ENCODE peak calls at places on chromosome 6, in five cellular contexts. Y, Q, H, I and R are unnamed samples.
A peak's percentile ranks its signal among the peaks of the same experiment; 100 is the strongest.

GRCh38 chr6:116450769-116451740 is 10.1 kb upstream of the CALHM6 start:
- DNase-seq in Y (no peak), Q (no peak), H (peak; percentile 17), I (no peak), R (no peak)

GRCh38 chr6:149147191-149147590 is 170.3 kb upstream of the TAB2 start:
- DNase-seq in Y (no peak), Q (no peak), H (no peak), I (peak; percentile 44), R (no peak)

GRCh38 chr6:42021847-42022754 is 28.2 kb upstream of the TAF8 start:
- DNase-seq in Y (no peak), Q (no peak), H (no peak), I (peak; percentile 45), R (no peak)

GRCh38 chr6:16697437-16698162 is 63.7 kb downstream of the ATXN1 start:
- DNase-seq in Y (no peak), Q (no peak), H (no peak), I (no peak), R (no peak)

GRCh38 chr6:150930816-150931215 is 65.3 kb downstream of the MTHFD1L start:
- DNase-seq in Y (peak; percentile 30), Q (peak; percentile 90), H (no peak), I (peak; percentile 71), R (no peak)

GRCh38 chr6:4459032-4459431 is 317.2 kb upstream of the CDYL start:
- DNase-seq in Y (peak; percentile 66), Q (peak; percentile 89), H (peak; percentile 27), I (peak; percentile 71), R (peak; percentile 43)

GRCh38 chr6:5514353-5514752 is 253.0 kb downstream of the FARS2 start:
- DNase-seq in Y (no peak), Q (no peak), H (no peak), I (no peak), R (no peak)

GRCh38 chr6:53850527-53850926 is 55.7 kb downstream of the LRRC1 start:
- DNase-seq in Y (no peak), Q (no peak), H (no peak), I (no peak), R (no peak)

GRCh38 chr6:39688494-39688893 is 36.7 kb downstream of the KIF6 start:
- DNase-seq in Y (peak; percentile 4), Q (peak; percentile 76), H (no peak), I (peak; percentile 82), R (no peak)

GRCh38 chr6:155022726-155023125 is 27.6 kb downstream of the TIAM2 start:
- DNase-seq in Y (no peak), Q (no peak), H (no peak), I (no peak), R (no peak)

GRCh38 chr6:1487239-1487638 is 97.9 kb downstream of the FOXF2 start:
- DNase-seq in Y (no peak), Q (no peak), H (no peak), I (no peak), R (no peak)

GRCh38 chr6:37698264-37699137 is 818 bp upstream of the MDGA1 start:
- DNase-seq in Y (peak; percentile 58), Q (peak; percentile 2), H (peak; percentile 34), I (peak; percentile 53), R (peak; percentile 83)

GRCh38 chr6:14211596-14211961 is 94.0 kb downstream of the CD83 start:
- DNase-seq in Y (peak; percentile 9), Q (peak; percentile 18), H (peak; percentile 66), I (peak; percentile 49), R (no peak)

GRCh38 chr6:150567823-150568383 is 31.8 kb upstream of the PLEKHG1 start:
- DNase-seq in Y (peak; percentile 21), Q (no peak), H (no peak), I (no peak), R (no peak)

GRCh38 chr6:82227770-82228169 is 19.8 kb downstream of the IBTK start:
- DNase-seq in Y (no peak), Q (no peak), H (no peak), I (no peak), R (no peak)

GRCh38 chr6:117992856-117993255 is 85.8 kb downstream of the SLC35F1 start:
- DNase-seq in Y (no peak), Q (peak; percentile 12), H (no peak), I (no peak), R (no peak)

GRCh38 chr6:104887350-104887749 is 27.6 kb upstream of the HACE1 start:
- DNase-seq in Y (peak; percentile 6), Q (peak; percentile 12), H (peak; percentile 47), I (peak; percentile 29), R (peak; percentile 5)

GRCh38 chr6:1890987-1891386 is 281.3 kb downstream of the FOXC1 start:
- DNase-seq in Y (no peak), Q (no peak), H (no peak), I (no peak), R (no peak)

GRCh38 chr6:137878810-137879285 is 11.8 kb downstream of the TNFAIP3 start:
- DNase-seq in Y (no peak), Q (no peak), H (no peak), I (no peak), R (no peak)

GRCh38 chr6:146544783-146545182 is 1.1 kb downstream of the RAB32 start:
- DNase-seq in Y (no peak), Q (peak; percentile 59), H (no peak), I (peak; percentile 29), R (no peak)

GRCh38 chr6:144809120-144809519 is 524.0 kb downstream of the UTRN start:
- DNase-seq in Y (peak; percentile 42), Q (peak; percentile 21), H (no peak), I (no peak), R (peak; percentile 64)

GRCh38 chr6:96716221-96716620 is 121.1 kb downstream of the GPR63 start:
- DNase-seq in Y (no peak), Q (no peak), H (no peak), I (no peak), R (no peak)

GRCh38 chr6:52341861-52342260 is 20.1 kb upstream of the PAQR8 start:
- DNase-seq in Y (no peak), Q (no peak), H (peak; percentile 18), I (no peak), R (no peak)

DNA sequence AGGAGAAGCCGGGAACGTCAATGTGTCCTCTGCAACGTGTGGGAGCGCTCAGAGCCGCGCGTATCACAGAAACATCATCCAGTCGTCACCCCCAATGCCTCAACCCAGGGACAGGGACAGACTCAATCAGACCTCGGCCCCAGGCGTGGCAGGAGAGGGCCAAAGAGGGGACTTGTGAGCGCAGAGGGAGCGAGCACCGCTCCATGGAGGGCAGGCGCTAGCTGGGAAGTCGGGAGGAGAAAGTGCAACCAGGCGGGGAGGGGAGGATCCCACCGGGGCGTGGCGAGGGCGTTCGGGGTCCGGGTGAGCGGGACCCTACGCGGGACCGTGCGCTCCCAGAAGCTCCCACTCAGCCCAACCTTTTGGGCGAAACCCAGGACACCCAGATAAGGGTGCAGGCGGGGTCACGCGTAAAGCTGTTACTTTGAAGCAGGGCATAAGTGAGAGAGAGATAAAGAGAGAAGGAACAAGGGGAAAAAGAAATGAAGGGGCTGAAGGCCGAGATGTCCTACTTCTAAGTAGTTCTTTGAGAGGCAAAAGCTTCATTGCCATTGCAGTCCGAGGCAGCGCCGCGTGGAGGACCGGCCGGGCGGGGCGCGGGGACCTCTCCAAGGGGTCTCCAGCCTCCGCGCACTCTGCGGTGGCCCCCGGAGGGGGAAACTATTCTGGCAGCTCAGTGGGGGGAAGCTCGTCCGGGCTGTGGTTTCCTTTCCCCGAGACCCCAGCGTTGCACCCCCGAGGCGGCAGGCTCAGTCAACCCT is 862 bp upstream of the SOBP start:
- DNase-seq in Y (no peak), Q (no peak), H (peak; percentile 29), I (peak; percentile 37), R (no peak)
- TF ChIP-seq EZH2 in Y (no peak), Q (peak; percentile 65), H (peak; percentile 85), I (no peak), R (no peak)

GRCh38 chr6:50816115-50816675 is 2.5 kb upstream of the TFAP2B start:
- DNase-seq in Y (peak; percentile 91), Q (peak; percentile 23), H (peak; percentile 94), I (peak; percentile 74), R (peak; percentile 53)
- H2AFZ ChIP-seq in Y (peak overlapping the region; percentile 100), Q (peak overlapping the region; percentile 72), H (peak overlapping the region; percentile 99), I (no peak overlapping the region), R (peak overlapping the region; percentile 79)

GRCh38 chr6:158812611-158813010 is 6.6 kb downstream of the EZR start:
- DNase-seq in Y (no peak), Q (no peak), H (no peak), I (no peak), R (peak; percentile 58)

GRCh38 chr6:158808442-158808833 is 10.7 kb downstream of the EZR start:
- DNase-seq in Y (no peak), Q (no peak), H (no peak), I (no peak), R (no peak)

GRCh38 chr6:158808918-158809678 is 10.1 kb downstream of the EZR start:
- DNase-seq in Y (no peak), Q (no peak), H (no peak), I (peak; percentile 71), R (no peak)

GRCh38 chr6:158813032-158813431 is 6.1 kb downstream of the EZR start:
- DNase-seq in Y (no peak), Q (no peak), H (no peak), I (no peak), R (no peak)

DNA sequence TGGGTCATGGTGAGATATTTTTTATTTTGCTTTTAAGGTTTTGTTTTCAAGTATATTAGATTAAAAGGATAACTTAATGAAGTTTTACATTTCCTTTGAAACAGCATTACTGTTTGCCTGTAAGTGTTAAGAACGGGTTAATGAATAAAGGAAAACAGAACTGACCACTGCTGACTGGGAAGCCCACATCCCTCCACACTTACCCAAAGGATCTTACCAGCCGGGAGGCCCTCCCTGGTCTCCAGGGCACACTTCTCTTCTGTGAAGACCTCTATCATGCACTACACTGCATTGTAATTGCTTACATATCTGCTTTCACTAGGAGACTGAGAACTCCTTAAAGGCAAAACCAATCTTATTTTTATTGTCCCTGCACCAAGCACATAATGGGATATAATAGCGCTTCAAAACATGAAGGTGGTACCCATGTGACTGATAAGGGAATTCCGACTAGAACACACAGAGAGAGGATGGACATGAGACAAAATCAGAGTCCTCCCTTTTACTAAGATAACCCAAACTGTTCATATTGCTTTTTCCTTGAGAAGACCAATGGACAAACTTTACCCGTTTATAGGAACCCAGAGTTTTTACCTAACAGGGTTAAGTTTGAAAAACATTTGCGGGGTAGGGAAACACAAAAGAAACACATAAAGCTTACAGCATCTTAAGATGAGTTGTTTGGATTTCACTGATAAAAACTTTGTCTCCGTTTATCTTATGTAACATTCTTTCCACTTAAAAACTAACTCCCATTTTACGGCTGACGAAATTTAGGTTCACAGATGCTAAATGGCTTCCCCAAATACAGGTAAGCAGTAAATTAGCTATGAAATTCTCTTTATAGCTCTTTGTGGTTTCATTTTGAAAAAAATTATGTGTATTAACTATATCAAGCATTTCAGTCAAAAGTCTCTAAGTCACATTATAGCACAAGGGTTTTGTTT is 8.7 kb downstream of the EZR start:
- DNase-seq in Y (no peak), Q (no peak), H (no peak), I (no peak), R (no peak)
- H4K20me1 ChIP-seq in Y (peaks cover 98% of the 10 kb centered on the region), Q (peaks cover 79% of the 10 kb centered on the region), H (peaks cover 58% of the 10 kb centered on the region), I (no peaks in the 10 kb centered on the region), R (peaks cover 100% of the 10 kb centered on the region)

DNA sequence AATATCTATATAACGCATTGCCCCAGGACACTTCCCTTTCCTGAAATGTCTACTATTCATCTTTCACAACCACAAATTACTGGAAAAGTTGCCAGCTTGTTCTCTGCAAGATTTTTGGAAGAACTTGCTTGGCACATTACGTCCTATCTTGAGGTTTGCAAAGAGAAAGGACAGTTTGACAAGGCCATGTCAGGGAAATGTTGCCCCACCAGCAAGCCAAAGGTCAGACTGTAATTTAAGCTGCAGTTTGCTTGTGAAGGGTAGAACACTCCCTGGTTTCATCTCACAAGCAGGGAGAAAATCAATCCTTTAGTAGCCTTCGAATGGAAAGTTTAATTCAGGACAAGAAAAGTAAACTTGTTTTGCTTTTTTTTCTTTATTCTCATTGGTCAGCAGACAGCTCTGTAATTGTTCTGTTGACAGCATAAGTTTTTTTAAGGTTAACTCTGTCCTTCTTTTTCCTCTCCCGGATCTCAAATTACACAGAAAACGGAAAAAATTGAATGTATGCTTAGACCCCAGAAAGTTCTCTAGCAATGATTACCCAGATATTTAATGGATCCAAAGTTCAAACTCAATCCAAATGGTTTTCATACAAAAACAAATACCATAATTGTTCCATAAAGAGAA is 541.8 kb upstream of the NRSN1 start:
- DNase-seq in Y (peak; percentile 32), Q (no peak), H (no peak), I (peak; percentile 62), R (no peak)
- TF ChIP-seq EZH2 in Y (no peak), Q (no peak), H (no peak), I (no peak), R (no peak)